ENCODE peak calls at places on chromosomes 4 and X, in four cellular contexts. One of them, this sample, is unnamed.

GRCh38 chr4:5784960-5785611 is 74.1 kb downstream of the EVC start:
- DNase-seq in naive thymus-derived CD4-positive, alpha-beta T cell: no peak
- DNase-seq in NCI-H446: no peak
- DNase-seq in tibial nerve: peak
- DNase-seq in this sample: no peak

GRCh38 chr4:162274354-162274753 is 110.6 kb upstream of the FSTL5 start:
- DNase-seq in NCI-H446: no peak
- DNase-seq in tibial nerve: peak
- DNase-seq in naive thymus-derived CD4-positive, alpha-beta T cell: no peak
- DNase-seq in this sample: no peak

GRCh38 chr4:169147217-169147616 is 123.5 kb downstream of the SH3RF1 start:
- DNase-seq in NCI-H446: no peak
- DNase-seq in naive thymus-derived CD4-positive, alpha-beta T cell: no peak
- DNase-seq in tibial nerve: no peak
- DNase-seq in this sample: no peak

GRCh38 chrX:8245411-8245810 is 74.3 kb upstream of the VCX2 start:
- DNase-seq in NCI-H446: no peak
- DNase-seq in tibial nerve: no peak
- DNase-seq in naive thymus-derived CD4-positive, alpha-beta T cell: no peak
- DNase-seq in this sample: no peak

GRCh38 chr4:150039790-150040189 is 38.5 kb upstream of the DCLK2 start:
- DNase-seq in tibial nerve: no peak
- DNase-seq in NCI-H446: peak
- DNase-seq in naive thymus-derived CD4-positive, alpha-beta T cell: no peak
- DNase-seq in this sample: no peak

GRCh38 chrX:65451663-65452062 is 82.9 kb downstream of the LAS1L start:
- DNase-seq in NCI-H446: peak
- DNase-seq in tibial nerve: no peak
- DNase-seq in naive thymus-derived CD4-positive, alpha-beta T cell: no peak
- DNase-seq in this sample: no peak

GRCh38 chr4:38566811-38567398 is 97.1 kb upstream of the KLF3 start:
- DNase-seq in NCI-H446: no peak
- DNase-seq in naive thymus-derived CD4-positive, alpha-beta T cell: no peak
- DNase-seq in tibial nerve: no peak
- DNase-seq in this sample: no peak

GRCh38 chrX:31070057-31070468 is 1.8 kb downstream of the FTHL17 start:
- DNase-seq in NCI-H446: no peak
- DNase-seq in naive thymus-derived CD4-positive, alpha-beta T cell: no peak
- DNase-seq in tibial nerve: no peak
- DNase-seq in this sample: no peak

GRCh38 chrX:68699960-68700746 is 52.7 kb downstream of the STARD8 start:
- DNase-seq in tibial nerve: no peak
- DNase-seq in naive thymus-derived CD4-positive, alpha-beta T cell: no peak
- DNase-seq in NCI-H446: no peak
- DNase-seq in this sample: no peak

GRCh38 chrX:150569155-150569477 is 695 bp downstream of the MTM1 start:
- DNase-seq in tibial nerve: no peak
- DNase-seq in naive thymus-derived CD4-positive, alpha-beta T cell: peak
- DNase-seq in NCI-H446: no peak
- DNase-seq in this sample: no peak

GRCh38 chrX:97126020-97126419 is 242.3 kb downstream of the RPA4 start:
- DNase-seq in tibial nerve: no peak
- DNase-seq in NCI-H446: no peak
- DNase-seq in naive thymus-derived CD4-positive, alpha-beta T cell: no peak
- DNase-seq in this sample: no peak

GRCh38 chr4:79121223-79121622 is 182.0 kb upstream of the PAQR3 start:
- DNase-seq in tibial nerve: no peak
- DNase-seq in NCI-H446: no peak
- DNase-seq in naive thymus-derived CD4-positive, alpha-beta T cell: no peak
- DNase-seq in this sample: no peak

GRCh38 chr4:1856920-1857699 is 1.2 kb upstream of the LETM1 start:
- DNase-seq in naive thymus-derived CD4-positive, alpha-beta T cell: no peak
- DNase-seq in tibial nerve: no peak
- DNase-seq in NCI-H446: no peak
- DNase-seq in this sample: no peak

GRCh38 chr4:138189212-138189611 is 52.9 kb downstream of the SLC7A11 start:
- DNase-seq in naive thymus-derived CD4-positive, alpha-beta T cell: no peak
- DNase-seq in tibial nerve: no peak
- DNase-seq in NCI-H446: no peak
- DNase-seq in this sample: no peak